ENCODE peak calls at places on chromosome 2, in seven cellular contexts. S, I, O, W, Z, B and M are unnamed samples.

GRCh38 chr2:10048501-10049171 is 5.3 kb downstream of the KLF11 start:
- DNase-seq in S (no peak), I (no peak), O (peak; percentile 66), W (no peak), Z (no peak), B (no peak), M (peak; percentile 74)

GRCh38 chr2:118047273-118047898 is 33.5 kb upstream of the CCDC93 start:
- DNase-seq in S (no peak), I (no peak), O (peak; percentile 55), W (no peak), Z (no peak), B (no peak), M (peak; percentile 48)

GRCh38 chr2:61855178-61855523 is 1.3 kb upstream of the FAM161A start:
- DNase-seq in S (no peak), I (no peak), O (no peak), W (no peak), Z (peak; percentile 2), B (peak; percentile 16), M (peak; percentile 13)

GRCh38 chr2:109230980-109231420 is 102.0 kb downstream of the SH3RF3 start:
- DNase-seq in S (no peak), I (no peak), O (peak; percentile 27), W (no peak), Z (no peak), B (no peak), M (no peak)

GRCh38 chr2:233346374-233346773 is 7.9 kb upstream of the DGKD start:
- DNase-seq in S (no peak), I (no peak), O (no peak), W (no peak), Z (no peak), B (no peak), M (no peak)

GRCh38 chr2:196166876-196167275 is 4.5 kb downstream of the STK17B start:
- DNase-seq in S (peak; percentile 37), I (no peak), O (peak; percentile 65), W (no peak), Z (no peak), B (no peak), M (peak; percentile 37)

GRCh38 chr2:239882781-239883180 is 142.4 kb downstream of the NDUFA10 start:
- DNase-seq in S (no peak), I (no peak), O (no peak), W (no peak), Z (no peak), B (peak; percentile 13), M (no peak)

GRCh38 chr2:76749858-76750257 is 772.3 kb downstream of the LRRTM4 start:
- DNase-seq in S (no peak), I (no peak), O (no peak), W (no peak), Z (no peak), B (no peak), M (no peak)

GRCh38 chr2:221133941-221134340 is 438.2 kb downstream of the EPHA4 start:
- DNase-seq in S (no peak), I (no peak), O (peak; percentile 41), W (no peak), Z (no peak), B (no peak), M (no peak)

GRCh38 chr2:60316381-60317028 is 236.9 kb downstream of the BCL11A start:
- DNase-seq in S (no peak), I (no peak), O (no peak), W (no peak), Z (no peak), B (no peak), M (no peak)

GRCh38 chr2:201363857-201364560 is 6.9 kb upstream of the FLACC1 start:
- DNase-seq in S (peak; percentile 37), I (no peak), O (peak; percentile 60), W (no peak), Z (no peak), B (no peak), M (peak; percentile 59)

GRCh38 chr2:99636432-99637034 is 146.7 kb upstream of the REV1 start:
- DNase-seq in S (no peak), I (peak; percentile 94), O (peak; percentile 22), W (no peak), Z (peak; percentile 27), B (peak; percentile 87), M (peak; percentile 55)

GRCh38 chr2:74014813-74015212 is 30.1 kb downstream of the TET3 start:
- DNase-seq in S (no peak), I (no peak), O (no peak), W (no peak), Z (no peak), B (no peak), M (no peak)